ENCODE peak calls at places on chromosomes 11 and 22, in six cellular contexts. One of them, this sample, is unnamed. For H3K36me3 and H3K27me3, the result is how much of the 10 kb centered on the place peaks cover.

GRCh38 chr11:27282141-27282590 is 80.8 kb downstream of the CCDC34 start:
- DNase-seq in CD8-positive, alpha-beta T cell: no peak
- DNase-seq in stomach: no peak
- DNase-seq in aorta: peak
- DNase-seq in GM23248: peak
- DNase-seq in GM06990: peak
- DNase-seq in this sample: peak

GRCh38 chr11:101166038-101166437 is 36.4 kb upstream of the PGR start:
- DNase-seq in CD8-positive, alpha-beta T cell: no peak
- DNase-seq in stomach: no peak
- DNase-seq in aorta: no peak
- DNase-seq in GM23248: no peak
- DNase-seq in GM06990: no peak
- DNase-seq in this sample: no peak

GRCh38 chr11:803770-804598 is 1.0 kb downstream of the PIDD1 start:
- DNase-seq in CD8-positive, alpha-beta T cell: no peak
- DNase-seq in stomach: no peak
- DNase-seq in aorta: no peak
- DNase-seq in GM23248: no peak
- DNase-seq in GM06990: no peak
- DNase-seq in this sample: no peak

GRCh38 chr11:66843776-66844495 is 695 bp downstream of the RCE1 start:
- DNase-seq in CD8-positive, alpha-beta T cell: no peak
- DNase-seq in stomach: no peak
- DNase-seq in aorta: no peak
- DNase-seq in GM23248: peak
- DNase-seq in GM06990: no peak
- DNase-seq in this sample: no peak

GRCh38 chr11:131712897-131713296 is 342.5 kb downstream of the NTM start:
- DNase-seq in CD8-positive, alpha-beta T cell: no peak
- DNase-seq in stomach: no peak
- DNase-seq in aorta: no peak
- DNase-seq in GM23248: no peak
- DNase-seq in GM06990: no peak
- DNase-seq in this sample: peak

GRCh38 chr11:2091112-2091746 is 48.0 kb downstream of the IGF2 start:
- DNase-seq in CD8-positive, alpha-beta T cell: no peak
- DNase-seq in stomach: peak
- DNase-seq in aorta: no peak
- DNase-seq in GM23248: no peak
- DNase-seq in GM06990: no peak
- DNase-seq in this sample: no peak

GRCh38 chr11:130124096-130124495 is 35.5 kb upstream of the ST14 start:
- DNase-seq in CD8-positive, alpha-beta T cell: no peak
- DNase-seq in stomach: peak
- DNase-seq in aorta: peak
- DNase-seq in GM23248: peak
- DNase-seq in GM06990: no peak
- DNase-seq in this sample: peak

GRCh38 chr11:47106839-47107520 is 69.7 kb downstream of the ARFGAP2 start:
- DNase-seq in CD8-positive, alpha-beta T cell: no peak
- DNase-seq in stomach: no peak
- DNase-seq in aorta: no peak
- DNase-seq in GM23248: no peak
- DNase-seq in GM06990: no peak
- DNase-seq in this sample: no peak

GRCh38 chr11:66580803-66581202 is 12.1 kb downstream of the CCDC87 start:
- DNase-seq in CD8-positive, alpha-beta T cell: no peak
- DNase-seq in stomach: no peak
- DNase-seq in aorta: no peak
- DNase-seq in GM23248: peak
- DNase-seq in GM06990: no peak
- DNase-seq in this sample: no peak

GRCh38 chr11:1336836-1337646 is 27.6 kb upstream of the TOLLIP start:
- DNase-seq in CD8-positive, alpha-beta T cell: peak
- DNase-seq in stomach: no peak
- DNase-seq in aorta: peak
- DNase-seq in GM23248: peak
- DNase-seq in GM06990: peak
- DNase-seq in this sample: no peak

GRCh38 chr11:76666408-76666807 is 4.1 kb downstream of the LRRC32 start:
- DNase-seq in CD8-positive, alpha-beta T cell: no peak
- DNase-seq in stomach: no peak
- DNase-seq in aorta: peak
- DNase-seq in GM23248: no peak
- DNase-seq in GM06990: peak
- DNase-seq in this sample: no peak

GRCh38 chr11:63869171-63869591 is 30.3 kb downstream of the MARK2 start:
- DNase-seq in CD8-positive, alpha-beta T cell: no peak
- DNase-seq in stomach: no peak
- DNase-seq in aorta: no peak
- DNase-seq in GM23248: no peak
- DNase-seq in GM06990: no peak
- DNase-seq in this sample: no peak

GRCh38 chr22:24338701-24339451 is 68.2 kb downstream of the SPECC1L start:
- DNase-seq in CD8-positive, alpha-beta T cell: no peak
- DNase-seq in stomach: no peak
- DNase-seq in aorta: no peak
- DNase-seq in GM23248: peak
- DNase-seq in GM06990: no peak
- DNase-seq in this sample: no peak

GRCh38 chr11:76656571-76657081 is 13.9 kb downstream of the LRRC32 start:
- DNase-seq in CD8-positive, alpha-beta T cell: no peak
- DNase-seq in stomach: peak
- DNase-seq in aorta: no peak
- DNase-seq in GM23248: no peak
- DNase-seq in GM06990: no peak
- DNase-seq in this sample: no peak

GRCh38 chr11:127639916-127640315 is 639.3 kb upstream of the KIRREL3 start:
- DNase-seq in CD8-positive, alpha-beta T cell: no peak
- DNase-seq in stomach: no peak
- DNase-seq in aorta: no peak
- DNase-seq in GM23248: no peak
- DNase-seq in GM06990: no peak
- DNase-seq in this sample: no peak
- H3K36me3 ChIP-seq in CD8-positive, alpha-beta T cell: under half
- H3K36me3 ChIP-seq in stomach: under half
- H3K36me3 ChIP-seq in aorta: under half
- H3K36me3 ChIP-seq in GM23248: under half
- H3K36me3 ChIP-seq in GM06990: under half
- H3K36me3 ChIP-seq in this sample: under half

GRCh38 chr11:57237204-57237681 is at the start of gene APLNR:
- DNase-seq in CD8-positive, alpha-beta T cell: no peak
- DNase-seq in stomach: no peak
- DNase-seq in aorta: no peak
- DNase-seq in GM23248: no peak
- DNase-seq in GM06990: no peak
- DNase-seq in this sample: no peak

GRCh38 chr11:57240007-57240406 is 3.0 kb upstream of the APLNR start:
- DNase-seq in CD8-positive, alpha-beta T cell: no peak
- DNase-seq in stomach: no peak
- DNase-seq in aorta: no peak
- DNase-seq in GM23248: no peak
- DNase-seq in GM06990: no peak
- DNase-seq in this sample: peak

GRCh38 chr11:57233702-57234101 is 3.3 kb downstream of the APLNR start:
- DNase-seq in CD8-positive, alpha-beta T cell: no peak
- DNase-seq in stomach: no peak
- DNase-seq in aorta: no peak
- DNase-seq in GM23248: no peak
- DNase-seq in GM06990: no peak
- DNase-seq in this sample: no peak

GRCh38 chr11:57239348-57239747 is 2.3 kb upstream of the APLNR start:
- DNase-seq in CD8-positive, alpha-beta T cell: no peak
- DNase-seq in stomach: no peak
- DNase-seq in aorta: no peak
- DNase-seq in GM23248: no peak
- DNase-seq in GM06990: no peak
- DNase-seq in this sample: no peak

DNA sequence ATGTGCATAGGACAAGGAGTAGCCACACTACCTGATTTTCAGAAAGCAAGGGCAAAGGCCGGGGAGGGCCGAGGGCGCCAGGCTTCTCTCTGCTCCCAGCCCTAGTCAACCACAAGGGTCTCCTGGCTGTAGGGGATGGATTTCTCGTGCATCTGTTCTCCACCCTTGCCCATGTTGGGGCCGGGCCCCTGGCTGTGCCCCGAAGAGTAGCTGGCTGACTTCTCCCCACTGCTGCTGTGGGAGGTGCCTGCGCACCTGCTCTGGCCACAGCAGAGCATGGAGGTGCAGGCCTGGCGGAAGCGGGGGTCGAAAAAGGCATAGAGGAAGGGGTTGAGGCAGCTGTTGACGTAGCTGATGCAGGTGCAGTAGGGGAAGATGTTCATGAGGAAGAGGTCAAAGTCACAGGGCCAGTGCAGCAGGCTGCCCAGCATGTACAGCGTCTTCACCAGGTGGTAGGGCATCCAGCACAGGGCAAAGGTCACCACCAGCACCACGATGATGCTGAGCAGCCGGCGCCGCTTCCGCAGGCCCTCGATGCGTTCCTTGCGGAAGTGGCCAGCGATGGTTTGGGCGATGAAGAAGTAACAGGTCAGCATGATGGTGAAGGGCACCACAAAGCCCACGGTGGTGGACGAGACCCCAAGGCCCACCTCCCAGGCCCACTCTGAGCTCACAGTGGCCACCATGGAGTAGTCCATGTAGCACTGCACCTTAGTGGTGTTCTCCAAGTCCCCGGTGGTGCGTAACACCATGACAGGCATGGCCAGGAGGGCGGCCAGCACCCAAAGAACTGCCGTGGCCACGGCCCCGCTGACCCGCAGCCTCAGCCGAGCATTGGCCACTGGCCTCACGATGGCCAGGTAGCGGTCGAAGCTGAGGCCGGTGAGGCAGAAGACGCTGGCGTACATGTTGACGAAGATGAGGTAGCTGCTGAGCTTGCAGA is 1.0 kb downstream of the APLNR start:
- DNase-seq in CD8-positive, alpha-beta T cell: no peak
- DNase-seq in stomach: no peak
- DNase-seq in aorta: no peak
- DNase-seq in GM23248: no peak
- DNase-seq in GM06990: no peak
- DNase-seq in this sample: no peak
- H3K4me3 ChIP-seq in CD8-positive, alpha-beta T cell: no peak
- H3K4me3 ChIP-seq in stomach: no peak
- H3K4me3 ChIP-seq in aorta: no peak
- H3K4me3 ChIP-seq in GM23248: no peak
- H3K4me3 ChIP-seq in GM06990: no peak
- H3K4me3 ChIP-seq in this sample: no peak

GRCh38 chr22:19152942-19153883 is 3.1 kb upstream of the GSC2 start:
- DNase-seq in CD8-positive, alpha-beta T cell: no peak
- DNase-seq in stomach: no peak
- DNase-seq in aorta: no peak
- DNase-seq in GM23248: no peak
- DNase-seq in GM06990: no peak
- DNase-seq in this sample: no peak
- H3K27me3 ChIP-seq in CD8-positive, alpha-beta T cell: under half
- H3K27me3 ChIP-seq in stomach: under half
- H3K27me3 ChIP-seq in aorta: under half
- H3K27me3 ChIP-seq in GM23248: under half
- H3K27me3 ChIP-seq in GM06990: under half
- H3K27me3 ChIP-seq in this sample: under half

GRCh38 chr11:64896448-64897022 is 18.1 kb upstream of the EHD1 start:
- DNase-seq in CD8-positive, alpha-beta T cell: no peak
- DNase-seq in stomach: no peak
- DNase-seq in aorta: no peak
- DNase-seq in GM23248: no peak
- DNase-seq in GM06990: no peak
- DNase-seq in this sample: no peak

GRCh38 chr11:64898076-64898445 is 18.9 kb downstream of the ATG2A start:
- DNase-seq in CD8-positive, alpha-beta T cell: no peak
- DNase-seq in stomach: no peak
- DNase-seq in aorta: no peak
- DNase-seq in GM23248: no peak
- DNase-seq in GM06990: no peak
- DNase-seq in this sample: no peak

GRCh38 chr11:64898541-64898940 is 18.5 kb downstream of the ATG2A start:
- DNase-seq in CD8-positive, alpha-beta T cell: no peak
- DNase-seq in stomach: no peak
- DNase-seq in aorta: no peak
- DNase-seq in GM23248: no peak
- DNase-seq in GM06990: no peak
- DNase-seq in this sample: no peak

GRCh38 chr11:64894812-64895452 is 16.5 kb upstream of the EHD1 start:
- DNase-seq in CD8-positive, alpha-beta T cell: no peak
- DNase-seq in stomach: no peak
- DNase-seq in aorta: no peak
- DNase-seq in GM23248: no peak
- DNase-seq in GM06990: no peak
- DNase-seq in this sample: no peak

GRCh38 chr11:64897381-64898075 is 19.1 kb upstream of the EHD1 start:
- DNase-seq in CD8-positive, alpha-beta T cell: no peak
- DNase-seq in stomach: no peak
- DNase-seq in aorta: no peak
- DNase-seq in GM23248: no peak
- DNase-seq in GM06990: no peak
- DNase-seq in this sample: no peak
- H3K36me3 ChIP-seq in CD8-positive, alpha-beta T cell: under half
- H3K36me3 ChIP-seq in stomach: half or more
- H3K36me3 ChIP-seq in aorta: under half
- H3K36me3 ChIP-seq in GM23248: under half
- H3K36me3 ChIP-seq in GM06990: under half
- H3K36me3 ChIP-seq in this sample: under half

DNA sequence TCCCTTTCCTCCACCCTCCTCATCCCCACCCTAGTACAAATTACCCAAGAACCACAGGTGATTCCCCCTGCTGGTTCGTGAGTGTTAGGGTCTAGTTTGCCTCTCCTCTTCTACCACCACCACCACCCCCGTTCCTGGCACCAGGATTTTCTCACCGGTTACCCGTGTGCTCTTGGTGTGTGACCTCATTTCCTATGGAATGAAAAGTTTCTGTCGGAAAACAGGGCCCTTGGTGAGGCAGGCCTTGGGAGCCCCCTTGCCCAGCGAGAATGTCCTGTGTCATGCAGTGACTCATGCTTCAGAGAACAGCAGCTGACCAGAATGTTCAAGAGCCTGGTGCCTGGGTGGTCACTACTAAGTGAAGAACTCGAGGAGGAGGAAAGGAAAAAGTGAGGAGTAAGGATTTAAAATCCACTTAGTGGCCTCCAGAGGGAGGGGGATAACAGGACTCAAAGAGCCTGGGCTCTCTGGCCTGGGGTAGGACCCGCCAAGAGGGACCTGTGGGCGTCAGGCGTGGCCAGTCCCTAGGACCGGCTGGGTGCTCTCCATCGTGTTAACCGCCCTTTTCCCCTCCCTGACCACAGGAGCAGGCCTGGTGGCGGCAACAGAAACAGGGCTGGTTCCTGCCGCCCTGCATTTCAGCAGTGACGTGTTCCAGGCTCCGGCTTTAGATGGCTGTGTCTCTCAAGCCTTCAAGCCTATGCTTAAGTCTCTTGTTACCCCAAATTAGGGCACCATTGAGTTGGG is 30.2 kb downstream of the C22orf31 start:
- DNase-seq in CD8-positive, alpha-beta T cell: no peak
- DNase-seq in stomach: peak
- DNase-seq in aorta: peak
- DNase-seq in GM23248: peak
- DNase-seq in GM06990: no peak
- DNase-seq in this sample: peak
- H3K4me3 ChIP-seq in CD8-positive, alpha-beta T cell: no peak
- H3K4me3 ChIP-seq in stomach: peak
- H3K4me3 ChIP-seq in aorta: no peak
- H3K4me3 ChIP-seq in GM23248: peak
- H3K4me3 ChIP-seq in GM06990: no peak
- H3K4me3 ChIP-seq in this sample: no peak

This sample was measured in MG63.